ENCODE peak calls at places on chromosomes 2 and 18, in five cellular contexts. S is heart right ventricle, U is T-helper 1 cell, A is left ventricle myocardium inferior, P is NCI-H1105 treated with DMSO at 0.1 percent for 48 hours. O is an unnamed sample.

GRCh38 chr18:47772374-47773248 is 157.8 kb downstream of the SMAD2 start:
- DNase-seq in S (peak; percentile 56), U (peak; percentile 22), A (peak; percentile 38), P (peak; percentile 66), O (peak; percentile 55)

GRCh38 chr2:44269831-44270230 is 5.4 kb upstream of the SLC3A1 start:
- DNase-seq in S (no peak), U (no peak), A (no peak), P (no peak), O (peak; percentile 8)

GRCh38 chr2:240990266-240990529 is 8.2 kb upstream of the SNED1 start:
- DNase-seq in S (no peak), U (no peak), A (no peak), P (no peak), O (no peak)

GRCh38 chr18:79579807-79580480 is 99.7 kb upstream of the CTDP1 start:
- DNase-seq in S (no peak), U (no peak), A (no peak), P (no peak), O (no peak)

GRCh38 chr2:237434916-237435315 is 21.0 kb upstream of the COL6A3 start:
- DNase-seq in S (no peak), U (peak; percentile 77), A (no peak), P (no peak), O (no peak)

GRCh38 chr18:41501848-41502247 is 453.2 kb upstream of the PIK3C3 start:
- DNase-seq in S (no peak), U (no peak), A (no peak), P (no peak), O (no peak)

GRCh38 chr2:189066037-189066436 is 91.9 kb downstream of the COL3A1 start:
- DNase-seq in S (no peak), U (no peak), A (no peak), P (no peak), O (no peak)

GRCh38 chr2:20562540-20563225 is 88.2 kb downstream of the HS1BP3 start:
- DNase-seq in S (no peak), U (no peak), A (no peak), P (no peak), O (no peak)

GRCh38 chr2:15050483-15050882 is 418.0 kb downstream of the LRATD1 start:
- DNase-seq in S (no peak), U (no peak), A (no peak), P (peak; percentile 90), O (no peak)